ENCODE peak calls at places on chromosomes 7 and 10, in six cellular contexts. H, Z, N, R, L and B are unnamed samples.

GRCh38 chr7:137417464-137417863 is 73.9 kb upstream of the PTN start:
- DNase-seq in H (no peak), Z (no peak), N (no peak), R (no peak), L (no peak), B (no peak)

GRCh38 chr10:132647424-132647823 is 109.8 kb downstream of the INPP5A start:
- DNase-seq in H (peak), Z (no peak), N (no peak), R (no peak), L (no peak), B (no peak)

GRCh38 chr7:118312966-118313365 is 88.5 kb downstream of the ANKRD7 start:
- DNase-seq in H (no peak), Z (no peak), N (peak), R (no peak), L (no peak), B (no peak)

GRCh38 chr10:51747211-51747610 is 47.8 kb upstream of the CSTF2T start:
- DNase-seq in H (no peak), Z (no peak), N (no peak), R (no peak), L (no peak), B (no peak)

GRCh38 chr7:3229904-3230470 is 71.1 kb upstream of the SDK1 start:
- DNase-seq in H (no peak), Z (no peak), N (no peak), R (no peak), L (no peak), B (no peak)

GRCh38 chr10:97888641-97889262 is 39.1 kb downstream of the GOLGA7B start:
- DNase-seq in H (no peak), Z (peak), N (no peak), R (peak), L (no peak), B (peak)

GRCh38 chr10:47403401-47404318 is 19.6 kb upstream of the ZNF488 start:
- DNase-seq in H (no peak), Z (no peak), N (no peak), R (no peak), L (no peak), B (no peak)

GRCh38 chr10:27390681-27391080 is 113.4 kb upstream of the RAB18 start:
- DNase-seq in H (no peak), Z (no peak), N (no peak), R (no peak), L (no peak), B (no peak)

GRCh38 chr10:26815500-26815899 is 45.3 kb downstream of the ABI1 start:
- DNase-seq in H (no peak), Z (no peak), N (no peak), R (no peak), L (no peak), B (no peak)

GRCh38 chr7:102890292-102890970 is 22.4 kb upstream of the LRRC17 start:
- DNase-seq in H (no peak), Z (no peak), N (no peak), R (no peak), L (no peak), B (no peak)

GRCh38 chr10:129021597-129022304 is 445.3 kb upstream of the MGMT start:
- DNase-seq in H (peak), Z (no peak), N (no peak), R (no peak), L (no peak), B (peak)

GRCh38 chr10:89391882-89392756 is at the start of gene IFIT1:
- DNase-seq in H (no peak), Z (no peak), N (peak), R (peak), L (peak), B (peak)

GRCh38 chr10:132939957-132940790 is 2.2 kb downstream of the CFAP46 start:
- DNase-seq in H (peak), Z (no peak), N (no peak), R (peak), L (no peak), B (peak)

GRCh38 chr7:18126274-18126673 is 98.6 kb upstream of the PRPS1L1 start:
- DNase-seq in H (no peak), Z (no peak), N (no peak), R (no peak), L (no peak), B (no peak)

GRCh38 chr10:126634347-126634746 is 36.1 kb downstream of the C10orf90 start:
- DNase-seq in H (no peak), Z (no peak), N (no peak), R (no peak), L (no peak), B (no peak)

GRCh38 chr7:55020481-55020871 is 1.7 kb downstream of the EGFR start:
- DNase-seq in H (no peak), Z (no peak), N (no peak), R (no peak), L (no peak), B (no peak)
- TF ChIP-seq CREB1 in H (no peak), Z (no peak), N (no peak), R (no peak), L (no peak), B (no peak)

DNA sequence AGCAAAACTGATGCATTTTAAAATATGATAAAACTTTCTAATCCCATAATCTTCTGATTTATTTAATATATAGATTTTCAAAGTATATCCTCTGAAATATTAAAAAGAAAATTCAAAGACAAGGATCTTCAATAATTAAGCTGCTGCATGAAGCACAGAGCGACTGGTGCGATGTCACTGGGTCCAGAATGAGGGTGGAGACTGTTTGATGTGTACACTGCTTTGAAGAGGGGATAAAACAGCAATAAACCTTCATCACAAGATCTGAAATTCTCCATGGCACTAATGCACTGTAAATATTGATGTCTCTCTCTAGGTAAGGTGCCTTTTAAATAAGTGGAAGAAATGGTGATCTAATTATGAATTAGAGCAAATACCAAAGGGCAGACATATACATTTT is 337.9 kb downstream of the PARD3 start:
- DNase-seq in H (no peak), Z (no peak), N (no peak), R (no peak), L (no peak), B (no peak)
- TF ChIP-seq CREB1 in H (no peak), Z (no peak), N (no peak), R (no peak), L (no peak), B (no peak)

DNA sequence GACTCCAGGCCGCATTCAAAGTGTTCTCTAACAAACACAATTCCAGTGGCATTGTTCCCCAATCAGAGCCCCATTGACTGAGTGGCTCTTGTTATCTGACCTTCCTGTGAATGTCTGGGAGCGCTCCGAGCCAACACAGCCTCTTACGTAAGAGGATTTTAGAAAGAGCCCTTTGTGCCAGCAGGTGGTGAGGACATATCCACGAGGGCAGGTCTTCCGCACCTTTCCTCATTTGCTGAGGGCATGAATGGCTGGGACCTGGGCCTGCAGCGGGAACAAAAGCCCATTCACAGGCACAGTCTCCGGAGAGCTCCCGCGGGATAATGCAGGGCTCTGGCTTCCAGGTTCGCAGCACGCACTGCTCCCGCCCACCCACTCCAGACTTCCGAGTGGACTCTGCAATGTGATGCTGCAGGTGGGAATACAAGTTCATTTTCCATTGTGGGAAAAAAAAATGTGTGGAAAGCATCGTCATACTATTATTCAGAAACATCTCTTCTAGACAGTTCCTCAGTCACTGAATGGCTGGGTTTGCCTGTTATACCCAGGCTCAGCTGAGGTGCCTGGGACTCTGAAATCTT is 295.0 kb upstream of the IGFBP3 start:
- DNase-seq in H (peak), Z (no peak), N (no peak), R (no peak), L (peak), B (peak)
- TF ChIP-seq CREB1 in H (no peak), Z (no peak), N (no peak), R (no peak), L (peak), B (no peak)

GRCh38 chr7:7772385-7772784 is 54.0 kb upstream of the RPA3 start:
- DNase-seq in H (no peak), Z (no peak), N (no peak), R (no peak), L (no peak), B (no peak)
- TF ChIP-seq CREB1 in H (no peak), Z (no peak), N (no peak), R (no peak), L (no peak), B (no peak)

DNA sequence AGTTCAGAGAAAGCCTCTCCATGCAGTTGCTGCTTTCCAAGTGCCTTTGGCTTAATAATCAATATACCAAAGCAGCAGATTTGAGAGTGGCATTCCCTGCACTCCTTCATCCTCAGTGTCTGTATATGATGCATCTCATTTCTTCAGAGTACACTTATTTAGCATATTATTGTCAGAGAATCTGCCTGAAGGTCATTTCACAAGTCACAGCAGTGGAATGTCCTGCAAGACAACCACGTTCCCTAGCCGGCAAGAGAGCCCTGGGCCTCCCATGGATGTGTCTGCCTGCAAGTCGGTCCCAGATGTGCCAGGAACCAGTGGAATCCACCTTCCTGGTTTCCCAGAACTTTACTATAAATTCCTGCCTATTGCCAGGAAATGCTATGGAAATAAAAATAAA is 289.4 kb upstream of the IGFBP3 start:
- DNase-seq in H (no peak), Z (no peak), N (no peak), R (no peak), L (no peak), B (no peak)
- TF ChIP-seq CREB1 in H (no peak), Z (no peak), N (no peak), R (no peak), L (no peak), B (no peak)

GRCh38 chr10:42690449-42691360 is 52.3 kb upstream of the ZNF33B start:
- DNase-seq in H (peak), Z (no peak), N (no peak), R (no peak), L (peak), B (peak)

GRCh38 chr10:42691361-42692120 is 53.2 kb upstream of the ZNF33B start:
- DNase-seq in H (no peak), Z (no peak), N (no peak), R (no peak), L (no peak), B (peak)
- TF ChIP-seq CREB1 in H (no peak), Z (no peak), N (no peak), R (no peak), L (no peak), B (no peak)

GRCh38 chr7:129799350-129799955 is 153.3 kb downstream of the UBE2H start:
- DNase-seq in H (peak), Z (no peak), N (no peak), R (peak), L (no peak), B (no peak)

GRCh38 chr7:129800901-129801300 is 151.9 kb downstream of the UBE2H start:
- DNase-seq in H (no peak), Z (no peak), N (no peak), R (no peak), L (no peak), B (no peak)

GRCh38 chr7:129798616-129799349 is 154.0 kb downstream of the UBE2H start:
- DNase-seq in H (no peak), Z (no peak), N (no peak), R (no peak), L (no peak), B (no peak)

GRCh38 chr7:129796186-129796775 is 156.5 kb downstream of the UBE2H start:
- DNase-seq in H (peak), Z (no peak), N (no peak), R (no peak), L (no peak), B (no peak)

DNA sequence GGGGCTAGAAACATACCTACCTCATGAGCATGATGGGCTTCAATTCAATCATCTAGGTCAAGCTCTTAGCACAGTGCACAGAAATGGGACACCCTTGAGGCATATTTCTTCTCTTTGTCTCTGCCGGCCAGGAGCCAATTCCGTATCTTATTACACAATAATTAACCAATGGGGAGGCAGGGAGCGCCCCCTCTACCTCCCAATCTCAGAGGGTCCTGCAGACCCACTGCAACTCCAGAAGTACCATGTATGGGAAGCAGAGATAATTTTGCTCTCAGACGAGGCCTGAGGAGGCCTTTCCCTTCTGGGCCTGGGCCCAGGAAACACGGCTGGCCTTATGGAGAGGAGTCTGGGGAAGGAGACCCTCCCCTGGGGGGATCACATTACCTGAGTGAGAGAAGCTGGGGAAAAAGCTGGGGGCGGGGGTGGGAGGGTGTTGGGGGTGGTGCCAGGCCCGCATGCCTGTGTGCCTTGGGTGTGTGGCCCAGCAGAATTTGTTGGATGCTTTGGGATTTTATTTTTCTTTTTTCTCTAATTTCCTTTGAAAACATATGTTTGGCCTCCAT is 155.5 kb downstream of the UBE2H start:
- DNase-seq in H (peak), Z (no peak), N (no peak), R (no peak), L (no peak), B (peak)
- TF ChIP-seq CREB1 in H (no peak), Z (no peak), N (no peak), R (no peak), L (no peak), B (no peak)

GRCh38 chr7:77466455-77466854 is 50.3 kb upstream of the GSAP start:
- DNase-seq in H (no peak), Z (no peak), N (no peak), R (no peak), L (no peak), B (no peak)

GRCh38 chr7:77469927-77470326 is 53.8 kb upstream of the GSAP start:
- DNase-seq in H (no peak), Z (no peak), N (no peak), R (no peak), L (no peak), B (no peak)

GRCh38 chr7:77461842-77462241 is 45.7 kb upstream of the GSAP start:
- DNase-seq in H (no peak), Z (no peak), N (no peak), R (no peak), L (no peak), B (no peak)

GRCh38 chr7:77464589-77464988 is 48.4 kb upstream of the GSAP start:
- DNase-seq in H (no peak), Z (no peak), N (peak), R (no peak), L (no peak), B (no peak)

GRCh38 chr7:77467453-77467852 is 51.3 kb upstream of the GSAP start:
- DNase-seq in H (no peak), Z (no peak), N (no peak), R (no peak), L (no peak), B (no peak)
- TF ChIP-seq CREB1 in H (no peak), Z (no peak), N (no peak), R (no peak), L (no peak), B (no peak)